ENCODE peak calls at places on chromosomes 7 and 10, in eight cellular contexts. L is GM23338, D is PC-3, O is H1, A is mesenchymal stem cell, V is GM23248, N is astrocyte, E is MM.1S. F is an unnamed sample.

GRCh38 chr7:1691601-1692499 is 21.8 kb downstream of the ELFN1 start:
- DNase-seq in L (no peak), D (peak; percentile 14), O (peak; percentile 45), A (no peak), V (no peak), N (peak; percentile 46), E (no peak), F (peak; percentile 25)

GRCh38 chr10:60171436-60172013 is 218.2 kb downstream of the ANK3 start:
- DNase-seq in L (no peak), D (peak; percentile 99), O (no peak), A (no peak), V (no peak), N (no peak), E (no peak), F (no peak)

GRCh38 chr10:30000802-30001571 is 58.4 kb downstream of the JCAD start:
- DNase-seq in L (no peak), D (peak; percentile 61), O (no peak), A (peak; percentile 98), V (peak; percentile 96), N (peak; percentile 98), E (no peak), F (no peak)

GRCh38 chr10:124040454-124040853 is 52.9 kb downstream of the CHST15 start:
- DNase-seq in L (no peak), D (no peak), O (no peak), A (no peak), V (no peak), N (no peak), E (no peak), F (no peak)

GRCh38 chr10:31147220-31147608 is 115.5 kb upstream of the ZNF438 start:
- DNase-seq in L (no peak), D (peak; percentile 74), O (no peak), A (peak; percentile 79), V (peak; percentile 91), N (peak; percentile 75), E (no peak), F (no peak)

GRCh38 chr7:116216956-116217570 is 6.7 kb downstream of the TES start:
- DNase-seq in L (no peak), D (peak; percentile 66), O (no peak), A (peak; percentile 74), V (peak; percentile 60), N (no peak), E (no peak), F (no peak)

GRCh38 chr7:88665892-88666514 is 93.5 kb upstream of the ZNF804B start:
- DNase-seq in L (peak; percentile 5), D (peak; percentile 12), O (no peak), A (no peak), V (no peak), N (no peak), E (no peak), F (no peak)

GRCh38 chr10:21740989-21741388 is 207.0 kb downstream of the MLLT10 start:
- DNase-seq in L (no peak), D (no peak), O (no peak), A (no peak), V (no peak), N (no peak), E (peak; percentile 75), F (no peak)

GRCh38 chr10:109887272-109887671 is 36.0 kb downstream of the XPNPEP1 start:
- DNase-seq in L (no peak), D (no peak), O (no peak), A (no peak), V (no peak), N (peak; percentile 22), E (no peak), F (peak; percentile 17)

GRCh38 chr10:114920459-114920858 is 17.5 kb upstream of the TRUB1 start:
- DNase-seq in L (no peak), D (peak; percentile 20), O (no peak), A (no peak), V (no peak), N (no peak), E (no peak), F (no peak)

GRCh38 chr10:61840403-61840802 is 61.1 kb upstream of the ARID5B start:
- DNase-seq in L (no peak), D (no peak), O (no peak), A (no peak), V (no peak), N (no peak), E (no peak), F (no peak)

GRCh38 chr7:92880212-92881090 is 44.1 kb upstream of the CDK6 start:
- DNase-seq in L (peak; percentile 86), D (peak; percentile 16), O (peak; percentile 70), A (no peak), V (no peak), N (no peak), E (peak; percentile 13), F (peak; percentile 77)

GRCh38 chr10:122164028-122164601 is 107.0 kb upstream of the BTBD16 start:
- DNase-seq in L (peak; percentile 36), D (no peak), O (no peak), A (peak; percentile 51), V (no peak), N (peak; percentile 41), E (no peak), F (no peak)

GRCh38 chr10:122164815-122165491 is 106.1 kb upstream of the BTBD16 start:
- DNase-seq in L (peak; percentile 52), D (no peak), O (no peak), A (no peak), V (no peak), N (no peak), E (no peak), F (no peak)

GRCh38 chr10:122161795-122162194 is 109.3 kb upstream of the BTBD16 start:
- DNase-seq in L (no peak), D (no peak), O (no peak), A (no peak), V (no peak), N (no peak), E (no peak), F (no peak)

GRCh38 chr10:122162566-122163181 is 108.4 kb upstream of the BTBD16 start:
- DNase-seq in L (peak; percentile 74), D (no peak), O (no peak), A (peak; percentile 40), V (no peak), N (no peak), E (no peak), F (no peak)

GRCh38 chr10:122163182-122164027 is 107.7 kb upstream of the BTBD16 start:
- DNase-seq in L (peak; percentile 96), D (no peak), O (peak; percentile 91), A (peak; percentile 60), V (peak; percentile 71), N (no peak), E (no peak), F (peak; percentile 96)
- H3K4me2 ChIP-seq in L (peak overlapping the region; percentile 100), D (no peak overlapping the region), O (peak overlapping the region; percentile 95), A (peak overlapping the region; percentile 93), V (peak overlapping the region; percentile 60), N (peak overlapping the region; percentile 94), E (no peak overlapping the region), F (peak overlapping the region; percentile 97)

DNA sequence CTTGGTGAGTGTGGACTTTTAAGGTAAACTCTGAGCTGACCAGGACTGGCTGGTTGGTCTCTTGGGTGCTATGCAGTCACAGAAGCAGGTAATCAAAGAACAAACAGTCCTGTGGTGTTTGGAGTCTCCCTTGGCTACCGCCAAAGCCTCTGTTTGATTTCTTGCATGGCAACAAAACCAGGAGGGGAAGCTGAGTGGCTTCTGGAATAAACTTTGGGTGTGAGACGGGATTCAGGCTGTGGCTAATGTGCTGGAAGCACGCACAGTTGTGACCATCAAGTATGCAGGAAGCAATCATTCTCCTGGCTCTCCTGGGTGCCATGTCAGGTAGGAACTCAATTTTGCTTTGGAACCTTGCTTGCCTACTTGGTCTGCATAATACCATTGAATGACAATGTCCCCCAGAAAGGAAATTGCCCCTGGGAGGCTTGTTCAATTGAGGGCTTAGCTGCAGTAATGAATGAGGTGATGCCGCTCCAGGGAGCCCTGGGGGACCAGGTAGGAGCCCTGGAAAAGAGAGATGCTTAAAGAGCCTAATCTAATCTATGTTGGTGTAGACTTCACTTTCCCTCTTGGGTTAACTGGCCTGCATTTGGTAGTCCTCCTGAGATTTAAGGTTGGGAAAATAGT is at the start of gene CDHR3:
- DNase-seq in L (no peak), D (no peak), O (no peak), A (peak; percentile 85), V (no peak), N (no peak), E (no peak), F (peak; percentile 51)
- H3K4me2 ChIP-seq in L (peak within 1 kb of the TSS; percentile 15), D (no peak within 1 kb of the TSS), O (peak within 1 kb of the TSS; percentile 24), A (no peak within 1 kb of the TSS), V (no peak within 1 kb of the TSS), N (no peak within 1 kb of the TSS), E (no peak within 1 kb of the TSS), F (no peak within 1 kb of the TSS)

GRCh38 chr10:88042162-88043100 is 179.0 kb downstream of the PTEN start:
- DNase-seq in L (peak; percentile 32), D (no peak), O (no peak), A (peak; percentile 70), V (peak; percentile 24), N (peak; percentile 83), E (no peak), F (peak; percentile 36)

GRCh38 chr10:88039496-88040200 is 176.2 kb downstream of the PTEN start:
- DNase-seq in L (no peak), D (no peak), O (no peak), A (peak; percentile 74), V (peak; percentile 37), N (peak; percentile 68), E (no peak), F (no peak)

GRCh38 chr10:88045116-88045515 is 181.7 kb downstream of the PTEN start:
- DNase-seq in L (no peak), D (no peak), O (no peak), A (no peak), V (no peak), N (peak; percentile 91), E (no peak), F (no peak)

GRCh38 chr10:88038268-88038667 is 174.8 kb downstream of the PTEN start:
- DNase-seq in L (no peak), D (no peak), O (no peak), A (peak; percentile 80), V (peak; percentile 20), N (peak; percentile 94), E (no peak), F (no peak)

GRCh38 chr10:88041243-88042161 is 178.1 kb downstream of the PTEN start:
- DNase-seq in L (no peak), D (no peak), O (no peak), A (peak; percentile 42), V (no peak), N (peak; percentile 76), E (no peak), F (no peak)
- H3K4me2 ChIP-seq in L (no peak overlapping the region), D (no peak overlapping the region), O (no peak overlapping the region), A (no peak overlapping the region), V (no peak overlapping the region), N (peak overlapping the region; percentile 35), E (no peak overlapping the region), F (no peak overlapping the region)

DNA sequence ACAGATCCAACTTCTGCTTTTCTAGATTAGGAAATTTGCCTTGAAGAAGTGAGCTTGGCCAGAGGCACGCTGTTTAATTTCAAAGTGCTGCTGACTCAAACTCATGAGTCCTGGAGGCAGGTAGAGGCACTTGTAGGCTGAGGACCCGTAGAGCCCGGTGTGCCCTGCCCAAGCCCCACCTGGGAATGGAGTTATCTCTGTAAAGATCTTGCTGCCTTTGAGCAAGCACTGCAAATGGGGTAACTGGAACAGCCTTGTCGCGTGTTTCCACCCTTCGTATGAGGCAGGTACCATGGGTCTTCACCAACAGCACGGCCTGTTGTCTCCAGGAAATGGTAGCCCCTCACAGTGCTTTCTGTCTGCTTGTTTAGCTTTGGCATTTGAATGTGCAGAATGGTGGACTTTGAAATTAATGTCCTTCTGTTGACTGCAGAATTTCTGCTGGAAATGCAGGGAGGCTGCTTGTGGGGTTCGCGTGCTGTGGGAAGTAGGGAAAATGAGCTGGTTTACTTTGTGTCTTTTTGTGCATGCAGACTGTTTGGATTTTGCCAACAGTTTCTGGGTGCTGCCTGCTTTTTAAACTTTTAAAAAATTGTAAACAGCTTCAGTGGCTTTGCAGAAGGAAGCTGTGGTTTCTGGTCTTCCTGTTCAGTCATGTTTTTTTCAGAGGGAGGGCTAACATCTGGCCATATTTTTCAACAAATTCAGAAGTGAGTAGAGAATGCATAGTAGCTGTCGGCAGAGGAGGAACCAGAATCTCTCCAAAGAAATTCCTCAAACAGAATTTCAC is 27.2 kb downstream of the CCM2 start:
- DNase-seq in L (no peak), D (no peak), O (no peak), A (peak; percentile 40), V (peak; percentile 46), N (peak; percentile 11), E (peak; percentile 85), F (no peak)
- H3K4me2 ChIP-seq in L (no peak overlapping the region), D (no peak overlapping the region), O (no peak overlapping the region), A (no peak overlapping the region), V (peak overlapping the region; percentile 15), N (peak overlapping the region; percentile 52), E (peak overlapping the region; percentile 92), F (no peak overlapping the region)

F was measured in H9.